ENCODE peak calls at places on chromosomes 11 and 22, in eight cellular contexts. N, H, F, B, K, E, M and Z are unnamed samples.

GRCh38 chr11:31757245-31757835 is 53.8 kb downstream of the PAX6 start:
- DNase-seq in N (peak), H (no peak), F (no peak), B (no peak), K (no peak), E (no peak), M (no peak), Z (no peak)

GRCh38 chr11:107276057-107276456 is 181.6 kb downstream of the CWF19L2 start:
- DNase-seq in N (no peak), H (no peak), F (no peak), B (no peak), K (no peak), E (no peak), M (no peak), Z (no peak)

GRCh38 chr22:40529817-40530216 is 106.7 kb downstream of the MRTFA start:
- DNase-seq in N (no peak), H (no peak), F (no peak), B (no peak), K (no peak), E (no peak), M (no peak), Z (no peak)

GRCh38 chr11:44899959-44900358 is 50.7 kb downstream of the TP53I11 start:
- DNase-seq in N (no peak), H (peak), F (no peak), B (no peak), K (peak), E (no peak), M (peak), Z (no peak)

GRCh38 chr11:2143652-2144548 is 4.7 kb upstream of the IGF2 start:
- DNase-seq in N (peak), H (no peak), F (no peak), B (no peak), K (no peak), E (no peak), M (no peak), Z (no peak)

GRCh38 chr11:119108151-119108856 is 1.2 kb downstream of the C2CD2L start:
- DNase-seq in N (peak), H (peak), F (peak), B (no peak), K (peak), E (peak), M (peak), Z (peak)

GRCh38 chr11:83573097-83573496 is 286.9 kb upstream of the CCDC90B start:
- DNase-seq in N (peak), H (no peak), F (no peak), B (no peak), K (no peak), E (no peak), M (no peak), Z (no peak)

GRCh38 chr11:123454060-123454651 is 24.1 kb downstream of the GRAMD1B start:
- DNase-seq in N (no peak), H (peak), F (peak), B (no peak), K (no peak), E (no peak), M (peak), Z (no peak)

GRCh38 chr11:68413591-68413999 is 47.0 kb upstream of the PPP6R3 start:
- DNase-seq in N (no peak), H (no peak), F (no peak), B (no peak), K (no peak), E (no peak), M (no peak), Z (no peak)

GRCh38 chr22:48554893-48555552 is 1272.7 kb downstream of the BRD1 start:
- DNase-seq in N (no peak), H (no peak), F (no peak), B (no peak), K (no peak), E (no peak), M (no peak), Z (no peak)

GRCh38 chr11:19980957-19981669 is 179.2 kb downstream of the DBX1 start:
- DNase-seq in N (no peak), H (no peak), F (no peak), B (no peak), K (no peak), E (no peak), M (no peak), Z (no peak)

GRCh38 chr22:39422721-39423120 is 23.1 kb downstream of the TAB1 start:
- DNase-seq in N (no peak), H (no peak), F (no peak), B (no peak), K (no peak), E (peak), M (no peak), Z (no peak)

GRCh38 chr22:40603088-40603605 is 33.4 kb downstream of the MRTFA start:
- DNase-seq in N (no peak), H (no peak), F (no peak), B (no peak), K (no peak), E (no peak), M (no peak), Z (no peak)

GRCh38 chr11:59426361-59427067 is at the start of gene OR5A2:
- DNase-seq in N (peak), H (no peak), F (no peak), B (no peak), K (no peak), E (no peak), M (no peak), Z (no peak)

GRCh38 chr11:13207665-13208594 is 69.7 kb upstream of the BMAL1 start:
- DNase-seq in N (no peak), H (peak), F (no peak), B (no peak), K (no peak), E (no peak), M (peak), Z (peak)

GRCh38 chr11:116542386-116542785 is 230.4 kb downstream of the BUD13 start:
- DNase-seq in N (no peak), H (no peak), F (no peak), B (no peak), K (no peak), E (no peak), M (no peak), Z (no peak)

GRCh38 chr11:26963764-26964163 is 30.1 kb upstream of the FIBIN start:
- DNase-seq in N (no peak), H (no peak), F (no peak), B (no peak), K (no peak), E (no peak), M (no peak), Z (no peak)

GRCh38 chr11:74577624-74578396 is 14.6 kb upstream of the POLD3 start:
- DNase-seq in N (no peak), H (no peak), F (no peak), B (no peak), K (no peak), E (no peak), M (no peak), Z (no peak)

GRCh38 chr22:35617137-35617755 is at the start of gene MB:
- DNase-seq in N (no peak), H (no peak), F (no peak), B (no peak), K (no peak), E (no peak), M (no peak), Z (no peak)

GRCh38 chr11:14073821-14074529 is 111.5 kb downstream of the SPON1 start:
- DNase-seq in N (no peak), H (no peak), F (no peak), B (no peak), K (no peak), E (no peak), M (no peak), Z (no peak)

GRCh38 chr11:122523841-122524531 is 131.5 kb upstream of the UBASH3B start:
- DNase-seq in N (peak), H (no peak), F (peak), B (no peak), K (no peak), E (no peak), M (no peak), Z (no peak)

GRCh38 chr11:47186937-47187681 is 875 bp upstream of the PACSIN3 start:
- DNase-seq in N (no peak), H (peak), F (no peak), B (peak), K (peak), E (no peak), M (peak), Z (peak)

GRCh38 chr11:63829823-63830489 is 9.0 kb upstream of the MARK2 start:
- DNase-seq in N (no peak), H (peak), F (no peak), B (no peak), K (no peak), E (no peak), M (no peak), Z (peak)

GRCh38 chr22:22812031-22812905 is 75.3 kb upstream of the IGLL5 start:
- DNase-seq in N (no peak), H (no peak), F (no peak), B (no peak), K (no peak), E (no peak), M (no peak), Z (no peak)

GRCh38 chr11:7955191-7955590 is 10.1 kb downstream of the NLRP10 start:
- DNase-seq in N (no peak), H (no peak), F (no peak), B (no peak), K (no peak), E (no peak), M (no peak), Z (no peak)

GRCh38 chr11:57761301-57762234 is at the start of gene CTNND1:
- DNase-seq in N (peak), H (peak), F (peak), B (no peak), K (no peak), E (no peak), M (no peak), Z (no peak)

GRCh38 chr22:19105867-19106802 is 16.1 kb downstream of the DGCR2 start:
- DNase-seq in N (no peak), H (peak), F (no peak), B (peak), K (peak), E (peak), M (peak), Z (no peak)

GRCh38 chr11:66226111-66226510 is 42.3 kb upstream of the RAB1B start:
- DNase-seq in N (no peak), H (no peak), F (no peak), B (no peak), K (no peak), E (peak), M (no peak), Z (no peak)

GRCh38 chr11:64531906-64532312 is 59.1 kb upstream of the SLC22A12 start:
- DNase-seq in N (no peak), H (no peak), F (peak), B (no peak), K (no peak), E (peak), M (no peak), Z (no peak)

GRCh38 chr22:33519140-33519973 is 400.9 kb downstream of the LARGE1 start:
- DNase-seq in N (peak), H (peak), F (no peak), B (no peak), K (no peak), E (no peak), M (no peak), Z (peak)

GRCh38 chr11:36455658-36456111 is 54.4 kb downstream of the TRAF6 start:
- DNase-seq in N (no peak), H (no peak), F (peak), B (no peak), K (no peak), E (peak), M (no peak), Z (peak)

GRCh38 chr11:85661972-85662664 is 2.8 kb downstream of the CREBZF start:
- DNase-seq in N (no peak), H (no peak), F (no peak), B (no peak), K (no peak), E (no peak), M (no peak), Z (no peak)